ENCODE peak calls at places on chromosomes 3 and 15, in five cellular contexts. O is lung; M is CD4-positive, CD25-positive, alpha-beta regulatory T cell; K is K562; T is bronchial epithelial cell. R is an unnamed sample. For H3K36me3, the result is how much of the 10 kb centered on the place peaks cover.

GRCh38 chr3:194145702-194146101 is 9.8 kb downstream of the HES1 start:
- DNase-seq in M (no peak), T (no peak), K (no peak), O (no peak), R (no peak)

GRCh38 chr15:92733934-92734521 is 78.5 kb upstream of the FAM174B start:
- DNase-seq in O (peak), T (no peak), K (peak), M (no peak), R (peak)

GRCh38 chr3:134277271-134277670 is 26.6 kb upstream of the RYK start:
- DNase-seq in K (no peak), T (no peak), O (no peak), M (no peak), R (no peak)

GRCh38 chr3:156577731-156578130 is 22.8 kb upstream of the SSR3 start:
- DNase-seq in K (peak), M (no peak), O (no peak), T (peak), R (no peak)

GRCh38 chr3:163315786-163316185 is 1762.5 kb downstream of the SI start:
- DNase-seq in M (no peak), K (no peak), T (peak), O (no peak), R (no peak)

GRCh38 chr3:57118279-57118678 is 46.9 kb downstream of the IL17RD start:
- DNase-seq in O (no peak), M (no peak), T (no peak), K (no peak), R (no peak)

GRCh38 chr3:15845475-15845874 is 47.7 kb upstream of the ANKRD28 start:
- DNase-seq in T (no peak), M (no peak), O (no peak), K (no peak), R (no peak)

GRCh38 chr15:65766422-65767263 is 25.4 kb downstream of the DENND4A start:
- DNase-seq in K (no peak), T (peak), M (no peak), O (no peak), R (no peak)

GRCh38 chr3:45496550-45496949 is 98.0 kb upstream of the LIMD1 start:
- DNase-seq in K (no peak), T (no peak), O (no peak), M (no peak), R (no peak)

GRCh38 chr3:2851835-2852234 is 258.3 kb downstream of the IL5RA start:
- DNase-seq in K (no peak), M (no peak), T (no peak), O (no peak), R (no peak)

GRCh38 chr3:197858598-197858997 is 67.5 kb downstream of the LRCH3 start:
- DNase-seq in M (no peak), K (no peak), T (no peak), O (no peak), R (no peak)

GRCh38 chr15:71003314-71003713 is 110.7 kb downstream of the LRRC49 start:
- DNase-seq in K (no peak), T (peak), M (no peak), O (no peak), R (no peak)

GRCh38 chr15:52791776-52792175 is 1.6 kb upstream of the ONECUT1 start:
- DNase-seq in O (no peak), K (no peak), T (no peak), M (no peak), R (no peak)

GRCh38 chr3:193975072-193975535 is 160.8 kb upstream of the HES1 start:
- DNase-seq in M (no peak), K (no peak), T (no peak), O (peak), R (no peak)

GRCh38 chr3:99971761-99972160 is 142.5 kb downstream of the FILIP1L start:
- DNase-seq in T (peak), O (no peak), K (no peak), M (no peak), R (no peak)

GRCh38 chr3:58411036-58411435 is 22.6 kb downstream of the PDHB start:
- DNase-seq in M (no peak), T (peak), K (no peak), O (no peak), R (no peak)

GRCh38 chr15:64122936-64123351 is 27.2 kb downstream of the SNX1 start:
- DNase-seq in K (no peak), T (no peak), O (peak), M (no peak), R (no peak)
- H3K36me3 ChIP-seq in K (half or more), T (under half), O (under half), M (half or more), R (under half)

GRCh38 chr15:76517910-76518309 is 181.3 kb downstream of the ISL2 start:
- DNase-seq in M (no peak), O (no peak), K (no peak), T (no peak), R (no peak)
- H3K36me3 ChIP-seq in M (under half), O (under half), K (under half), T (under half), R (under half)

GRCh38 chr15:101052031-101052620 is 133.0 kb downstream of the LRRK1 start:
- DNase-seq in O (no peak), K (no peak), M (no peak), T (no peak), R (no peak)

GRCh38 chr15:101049282-101049681 is 130.1 kb downstream of the LRRK1 start:
- DNase-seq in O (no peak), M (no peak), K (no peak), T (no peak), R (no peak)

GRCh38 chr15:101051291-101052030 is 132.3 kb downstream of the LRRK1 start:
- DNase-seq in M (no peak), T (no peak), O (peak), K (no peak), R (no peak)

GRCh38 chr15:101049856-101050646 is 130.9 kb downstream of the LRRK1 start:
- DNase-seq in K (no peak), O (peak), T (no peak), M (no peak), R (no peak)

DNA sequence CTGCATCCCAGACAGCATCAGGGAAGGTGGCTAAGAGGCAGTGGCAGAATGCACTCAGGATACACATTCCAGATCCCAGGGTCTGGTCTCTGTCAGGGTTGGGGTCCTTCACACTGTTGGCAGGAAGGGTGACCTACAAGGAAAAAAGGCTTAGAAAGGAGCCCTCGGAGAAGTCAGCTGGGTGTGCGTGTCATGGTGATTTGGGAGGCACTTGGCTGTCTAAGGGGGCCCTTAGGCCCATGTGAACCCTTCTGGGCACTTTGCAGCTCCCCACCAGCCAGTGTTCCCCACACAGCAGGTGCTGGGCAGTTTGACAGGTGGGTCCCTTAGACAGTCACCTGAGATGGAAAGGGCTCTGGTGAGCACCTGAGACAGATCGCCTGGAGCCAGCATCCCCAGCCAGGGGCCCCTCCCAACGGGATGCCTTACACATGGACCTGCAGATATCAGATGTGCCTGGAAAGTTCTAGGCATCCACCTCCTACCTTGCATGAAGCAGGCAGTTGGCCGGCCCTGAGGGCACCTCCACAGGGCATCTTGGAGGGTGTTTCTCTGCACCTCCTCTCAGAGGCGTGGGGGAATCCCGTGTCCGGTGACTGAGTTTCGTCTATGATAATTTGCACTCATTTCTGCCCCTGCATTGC is 131.6 kb downstream of the LRRK1 start:
- DNase-seq in T (no peak), K (no peak), M (no peak), O (peak), R (no peak)
- H3K36me3 ChIP-seq in T (under half), K (under half), M (under half), O (under half), R (under half)

DNA sequence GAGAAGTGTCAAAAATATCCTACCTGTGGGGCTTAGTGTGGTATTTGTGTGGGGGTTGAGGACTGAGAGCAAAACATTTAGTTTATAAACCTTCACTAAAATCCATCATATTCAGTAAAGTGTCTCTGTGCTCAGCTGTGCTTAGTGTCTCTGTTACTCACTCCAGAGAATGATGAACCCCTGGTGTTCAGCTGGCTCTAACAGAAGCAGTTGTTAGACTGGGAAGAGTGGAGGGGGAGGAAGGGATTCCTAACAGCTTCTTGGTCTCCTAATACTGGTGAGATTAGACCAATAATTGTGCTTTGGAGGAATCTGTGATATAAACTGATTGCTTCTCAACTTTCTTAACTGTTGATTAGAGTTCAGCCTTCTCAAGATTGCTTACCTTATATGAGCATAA is 1123.5 kb downstream of the ROBO2 start:
- DNase-seq in T (no peak), O (no peak), M (no peak), K (no peak), R (no peak)
- H3K36me3 ChIP-seq in T (under half), O (under half), M (under half), K (under half), R (under half)

GRCh38 chr15:88627463-88627862 is 6.3 kb downstream of the AEN start:
- DNase-seq in M (peak), O (no peak), K (no peak), T (peak), R (no peak)
- H3K36me3 ChIP-seq in M (under half), O (under half), K (half or more), T (under half), R (under half)

GRCh38 chr3:66465034-66465433 is 35.8 kb downstream of the LRIG1 start:
- DNase-seq in T (no peak), M (no peak), K (no peak), O (no peak), R (no peak)

GRCh38 chr3:66464512-66464894 is 36.3 kb downstream of the LRIG1 start:
- DNase-seq in T (no peak), K (no peak), O (no peak), M (no peak), R (no peak)

GRCh38 chr3:66463054-66463631 is 37.7 kb downstream of the LRIG1 start:
- DNase-seq in K (no peak), M (no peak), T (peak), O (no peak), R (no peak)

GRCh38 chr3:66465587-66465986 is 35.2 kb downstream of the LRIG1 start:
- DNase-seq in K (no peak), O (no peak), T (no peak), M (no peak), R (no peak)

GRCh38 chr3:66463734-66464511 is 36.9 kb downstream of the LRIG1 start:
- DNase-seq in K (no peak), M (no peak), T (peak), O (no peak), R (no peak)
- H3K36me3 ChIP-seq in K (under half), M (under half), T (under half), O (under half), R (under half)

R was measured in thyroid gland.